ENCODE peak calls at places on chromosomes 16 and 17, in four cellular contexts. Z is K562, V is H1, H is HepG2. Y is an unnamed sample.

GRCh38 chr17:2235792-2236365 is 67.7 kb downstream of the SMG6 start:
- DNase-seq in H (no peak), V (no peak), Z (no peak), Y (no peak)

GRCh38 chr16:22189473-22190168 is 16.5 kb upstream of the EEF2K start:
- DNase-seq in V (no peak), Z (no peak), H (no peak), Y (peak)

GRCh38 chr16:10537946-10538345 is 42.5 kb downstream of the EMP2 start:
- DNase-seq in H (no peak), Z (no peak), V (no peak), Y (no peak)

GRCh38 chr17:38511126-38512108 is 83.2 kb downstream of the ARHGAP23 start:
- DNase-seq in H (no peak), Z (no peak), V (no peak), Y (no peak)

GRCh38 chr17:42055496-42055895 is 5.1 kb upstream of the C17orf113 start:
- DNase-seq in Z (peak), H (no peak), V (no peak), Y (no peak)

GRCh38 chr16:73717266-73718057 is 579.2 kb upstream of the PSMD7 start:
- DNase-seq in H (no peak), Z (no peak), V (no peak), Y (no peak)

GRCh38 chr17:63881935-63882601 is at the start of gene GH2:
- DNase-seq in V (no peak), Z (peak), H (peak), Y (peak)

GRCh38 chr16:715448-716249 is 731 bp downstream of the METRN start:
- DNase-seq in Z (peak), H (no peak), V (no peak), Y (no peak)

GRCh38 chr16:89360760-89361435 is 129.5 kb downstream of the ANKRD11 start:
- DNase-seq in V (no peak), H (no peak), Z (no peak), Y (peak)

GRCh38 chr16:19269098-19269497 is 16.4 kb upstream of the CLEC19A start:
- DNase-seq in V (no peak), Z (no peak), H (no peak), Y (no peak)

GRCh38 chr16:15857779-15858560 is 1.1 kb upstream of the MYH11 start:
- DNase-seq in V (no peak), H (no peak), Z (no peak), Y (peak)
- TF ChIP-seq JUN in V (no peak), H (no peak), Z (no peak), Y (no peak)

GRCh38 chr16:78584213-78584860 is 484.9 kb downstream of the WWOX start:
- DNase-seq in H (no peak), V (no peak), Z (no peak), Y (no peak)
- TF ChIP-seq EZH2 in H (no peak), V (no peak), Z (no peak), Y (no peak)

DNA sequence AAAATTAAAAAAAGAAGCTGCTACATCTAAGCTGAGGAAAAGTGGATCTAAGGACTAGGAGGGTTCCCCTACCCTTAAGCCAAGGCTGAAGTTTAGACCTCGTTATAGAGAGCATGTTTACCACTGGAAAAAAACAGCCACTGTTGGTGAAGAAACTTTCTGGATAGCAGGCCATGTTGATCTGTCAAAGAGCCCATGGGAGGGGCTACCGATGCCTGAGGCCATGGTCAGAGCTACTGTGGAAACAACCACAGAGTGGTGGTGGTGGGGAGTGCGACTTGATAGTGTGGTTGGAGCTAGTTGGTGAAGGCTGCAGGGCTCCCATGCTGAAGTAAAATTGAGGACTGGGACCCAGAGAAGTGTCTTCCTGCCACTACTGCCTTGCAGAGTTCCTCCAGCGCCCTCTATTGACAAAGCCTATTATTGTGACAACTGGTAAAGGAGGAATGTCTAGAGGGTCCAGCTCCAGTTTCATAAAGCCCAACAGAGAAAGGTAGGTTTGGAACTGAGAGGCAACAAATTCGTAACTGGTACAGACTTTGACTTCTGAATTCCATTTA is 12.7 kb upstream of the FAM20A start:
- DNase-seq in V (peak), H (peak), Z (peak), Y (peak)
- TF ChIP-seq JUN in V (no peak), H (no peak), Z (no peak), Y (no peak)

GRCh38 chr17:79217473-79218135 is 143.0 kb downstream of the ENGASE start:
- DNase-seq in H (no peak), V (no peak), Z (no peak), Y (no peak)

GRCh38 chr17:79218175-79218824 is 143.7 kb downstream of the ENGASE start:
- DNase-seq in Z (no peak), V (no peak), H (no peak), Y (no peak)

GRCh38 chr17:79215631-79216030 is 141.0 kb downstream of the ENGASE start:
- DNase-seq in Z (no peak), H (no peak), V (no peak), Y (no peak)

GRCh38 chr17:79216391-79216790 is 141.8 kb downstream of the ENGASE start:
- DNase-seq in V (no peak), Z (no peak), H (no peak), Y (no peak)

DNA sequence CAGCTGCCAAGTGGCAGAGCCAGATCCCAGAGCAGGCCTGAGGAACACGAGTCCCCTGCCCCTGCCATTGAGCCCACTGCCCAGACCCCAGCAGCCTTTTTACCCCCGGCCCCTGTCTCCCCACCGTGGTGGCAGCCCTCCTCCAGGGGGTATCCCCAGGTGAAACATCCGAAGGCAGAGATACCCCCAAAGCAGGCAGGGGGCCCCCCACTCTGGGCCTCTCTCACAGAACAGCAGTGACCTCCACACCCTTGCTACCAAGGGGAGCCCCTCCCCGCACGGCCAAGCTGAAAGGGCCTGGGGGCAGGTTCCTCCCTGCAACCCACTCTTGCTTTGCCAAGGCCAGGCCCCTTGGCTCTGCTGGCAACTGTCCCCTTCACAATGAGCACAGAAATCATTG is 142.2 kb downstream of the ENGASE start:
- DNase-seq in V (no peak), Z (no peak), H (no peak), Y (no peak)
- TF ChIP-seq EZH2 in V (no peak), Z (no peak), H (no peak), Y (no peak)

GRCh38 chr16:52533296-52533695 is 13.6 kb downstream of the TOX3 start:
- DNase-seq in Z (no peak), H (no peak), V (no peak), Y (no peak)

GRCh38 chr16:52532384-52532783 is 14.6 kb downstream of the TOX3 start:
- DNase-seq in Z (no peak), V (no peak), H (no peak), Y (no peak)

GRCh38 chr16:52538511-52538910 is 8.4 kb downstream of the TOX3 start:
- DNase-seq in Z (no peak), V (no peak), H (no peak), Y (no peak)

GRCh38 chr16:52537463-52537862 is 9.5 kb downstream of the TOX3 start:
- DNase-seq in V (no peak), Z (no peak), H (no peak), Y (no peak)

GRCh38 chr16:52535076-52535475 is 11.9 kb downstream of the TOX3 start:
- DNase-seq in Z (no peak), V (no peak), H (no peak), Y (no peak)
- TF ChIP-seq JUN in Z (no peak), V (no peak), H (no peak), Y (no peak)

DNA sequence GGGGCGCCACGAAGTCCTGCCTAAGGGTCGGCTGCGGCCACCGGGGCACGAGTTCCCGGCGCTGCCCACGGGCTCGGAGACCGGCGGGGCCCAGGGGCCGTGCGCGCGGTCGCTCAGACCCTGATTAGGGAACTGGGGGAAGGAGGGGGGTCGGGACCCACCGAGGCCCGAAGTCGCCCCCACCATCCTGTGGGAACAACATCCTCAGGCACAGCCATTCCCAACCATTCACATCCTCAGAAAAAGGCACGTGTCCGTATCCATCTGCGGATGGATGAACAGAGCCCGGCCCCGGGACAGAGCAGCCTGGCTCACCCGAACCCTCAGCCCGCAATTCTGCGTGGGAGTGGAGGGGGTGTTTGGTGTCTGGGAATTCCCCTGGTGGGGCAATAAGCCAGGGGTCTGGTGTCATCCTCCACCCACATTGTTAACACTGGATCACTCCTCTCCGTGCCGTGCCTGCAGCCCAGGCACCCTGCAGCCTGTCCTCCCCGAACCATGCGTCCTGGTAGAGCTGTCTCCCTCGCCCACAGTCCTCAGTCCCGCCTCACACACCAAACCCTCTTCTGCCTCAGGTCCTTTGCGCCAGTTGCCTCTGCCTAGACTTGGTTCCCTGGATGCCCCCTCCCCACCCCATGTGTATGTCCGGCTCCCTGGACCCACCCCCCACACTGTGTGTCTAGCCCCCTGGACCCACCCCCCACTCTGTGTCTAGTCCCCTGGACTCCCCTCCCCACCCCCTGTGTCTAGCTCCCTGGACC is 789 bp upstream of the CCDC57 start:
- DNase-seq in H (peak), V (no peak), Z (peak), Y (peak)
- TF ChIP-seq EZH2 in H (no peak), V (peak), Z (no peak), Y (no peak)

DNA sequence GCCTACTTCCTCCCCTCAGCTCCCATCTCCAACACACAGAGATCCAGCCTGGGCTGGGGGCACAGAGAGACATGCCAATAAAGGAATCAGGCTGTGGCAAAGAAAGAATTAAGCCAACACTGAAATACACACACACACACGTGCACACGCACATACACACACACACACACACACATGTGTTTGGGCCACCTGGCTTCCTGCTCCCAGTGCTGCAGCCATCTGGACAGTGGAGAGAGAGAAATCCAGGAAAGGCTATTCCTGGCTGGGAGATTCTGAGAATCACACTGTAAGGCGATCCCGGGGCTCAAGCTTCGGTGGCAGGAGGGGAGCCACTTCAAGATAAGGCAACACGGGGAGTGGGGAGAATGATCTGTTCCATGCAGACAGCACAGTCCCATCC is 72.4 kb downstream of the NOG start:
- DNase-seq in V (no peak), H (no peak), Z (no peak), Y (no peak)
- TF ChIP-seq JUN in V (no peak), H (no peak), Z (no peak), Y (no peak)

GRCh38 chr17:79798296-79799173 is 1.7 kb upstream of the CBX8 start:
- DNase-seq in Z (no peak), V (no peak), H (no peak), Y (no peak)
- TF ChIP-seq EZH2 in Z (no peak), V (peak), H (peak), Y (peak)

DNA sequence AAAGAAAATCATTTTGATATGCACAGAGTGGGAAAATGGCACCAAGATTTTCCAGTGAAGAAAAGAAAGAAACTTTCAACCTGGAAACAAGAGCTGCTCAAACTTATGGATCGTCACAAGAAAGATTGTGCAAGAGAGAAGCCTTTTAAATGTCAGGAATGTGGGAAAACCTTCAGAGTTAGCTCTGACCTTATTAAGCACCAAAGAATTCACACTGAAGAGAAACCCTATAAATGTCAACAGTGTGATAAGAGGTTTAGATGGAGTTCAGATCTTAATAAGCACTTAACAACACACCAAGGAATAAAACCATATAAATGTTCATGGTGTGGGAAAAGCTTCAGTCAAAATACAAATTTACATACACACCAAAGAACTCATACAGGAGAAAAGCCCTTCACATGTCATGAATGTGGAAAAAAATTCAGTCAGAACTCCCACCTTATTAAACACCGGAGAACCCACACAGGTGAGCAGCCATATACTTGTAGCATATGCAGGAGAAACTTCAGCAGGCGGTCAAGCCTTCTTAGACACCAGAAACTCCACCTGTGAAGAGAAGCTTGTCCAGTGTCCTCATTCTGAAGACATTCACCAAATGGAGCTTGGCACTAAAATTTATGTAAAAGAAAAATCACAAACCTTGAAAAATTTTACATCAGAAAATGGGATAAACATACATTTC is 12.2 kb downstream of the ZNF75A start:
- DNase-seq in Z (no peak), H (no peak), V (no peak), Y (peak)
- TF ChIP-seq JUN in Z (peak), H (no peak), V (no peak), Y (no peak)